ENCODE peak calls at places on chromosomes 1 and 21, in four cellular contexts. K is AG04450, W is body of pancreas, Z is HCT116. G is an unnamed sample.

GRCh38 chr21:44947930-44948331 is 8.1 kb downstream of the SLX9 start:
- DNase-seq in K (no peak), W (peak; percentile 37), Z (no peak), G (peak; percentile 8)

GRCh38 chr1:3028531-3029282 is 7.4 kb downstream of the ACTRT2 start:
- DNase-seq in K (no peak), W (no peak), Z (no peak), G (peak; percentile 76)

GRCh38 chr1:16145030-16145987 is 10.6 kb downstream of the EPHA2 start:
- DNase-seq in K (peak; percentile 66), W (peak; percentile 92), Z (peak; percentile 89), G (no peak)

GRCh38 chr21:30083120-30083945 is 83.3 kb downstream of the CLDN17 start:
- DNase-seq in K (no peak), W (no peak), Z (no peak), G (no peak)

GRCh38 chr1:25476186-25477097 is 45.7 kb downstream of the MACO1 start:
- DNase-seq in K (no peak), W (no peak), Z (no peak), G (peak; percentile 50)

GRCh38 chr1:112698366-112699310 is 8.3 kb downstream of the RHOC start:
- DNase-seq in K (no peak), W (peak; percentile 65), Z (no peak), G (no peak)

GRCh38 chr1:244273845-244274619 is 177.7 kb downstream of the ADSS2 start:
- DNase-seq in K (peak; percentile 99), W (peak; percentile 20), Z (peak; percentile 42), G (no peak)

GRCh38 chr1:165114022-165114888 is 242.3 kb downstream of the LMX1A start:
- DNase-seq in K (no peak), W (peak; percentile 49), Z (peak; percentile 44), G (peak; percentile 64)

GRCh38 chr1:78490861-78491310 is at the start of gene PTGFR:
- DNase-seq in K (no peak), W (peak; percentile 33), Z (no peak), G (no peak)

GRCh38 chr1:93171549-93172050 is 8.6 kb downstream of the TMED5 start:
- DNase-seq in K (no peak), W (no peak), Z (no peak), G (no peak)

GRCh38 chr1:95118019-95118499 is 904 bp downstream of the TLCD4 start:
- DNase-seq in K (no peak), W (no peak), Z (no peak), G (peak; percentile 38)

GRCh38 chr1:14049965-14050364 is 350.0 kb downstream of the PRDM2 start:
- DNase-seq in K (no peak), W (no peak), Z (no peak), G (no peak)

DNA sequence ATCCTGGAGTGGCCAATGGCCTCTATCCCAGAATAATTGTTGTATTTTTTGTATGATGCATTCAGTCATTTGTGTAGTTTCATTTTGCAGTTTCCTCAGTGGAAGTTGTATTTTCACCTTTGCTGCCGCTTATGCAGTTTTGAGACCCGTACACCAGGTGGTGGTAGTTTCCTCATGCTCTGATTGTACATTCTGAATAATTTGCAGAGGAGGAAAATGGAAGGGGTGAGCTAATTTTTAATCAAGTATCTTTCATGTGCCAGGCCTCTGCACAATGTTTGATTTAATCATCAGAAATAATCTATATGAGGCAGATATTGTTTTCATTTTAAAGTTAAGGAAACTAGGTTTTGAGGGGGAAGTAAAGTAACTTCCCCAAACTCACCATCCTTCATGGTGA is 29.5 kb downstream of the HLX start:
- DNase-seq in K (peak; percentile 7), W (peak; percentile 40), Z (peak; percentile 1), G (peak; percentile 44)
- TF ChIP-seq CTCF in K (peak; percentile 78), W (no peak), Z (peak; percentile 53), G (peak; percentile 64)

GRCh38 chr1:113931456-113931855 is 2.3 kb downstream of the HIPK1 start:
- DNase-seq in K (peak; percentile 49), W (no peak), Z (no peak), G (no peak)
- H3K4me3 ChIP-seq in K (peak overlapping the region; percentile 98), W (no peak overlapping the region), Z (no peak overlapping the region), G (no peak overlapping the region)

GRCh38 chr1:72186733-72187307 is 95.5 kb downstream of the NEGR1 start:
- DNase-seq in K (no peak), W (no peak), Z (no peak), G (no peak)
- TF ChIP-seq CTCF in K (peak; percentile 85), W (no peak), Z (peak; percentile 11), G (peak; percentile 33)

DNA sequence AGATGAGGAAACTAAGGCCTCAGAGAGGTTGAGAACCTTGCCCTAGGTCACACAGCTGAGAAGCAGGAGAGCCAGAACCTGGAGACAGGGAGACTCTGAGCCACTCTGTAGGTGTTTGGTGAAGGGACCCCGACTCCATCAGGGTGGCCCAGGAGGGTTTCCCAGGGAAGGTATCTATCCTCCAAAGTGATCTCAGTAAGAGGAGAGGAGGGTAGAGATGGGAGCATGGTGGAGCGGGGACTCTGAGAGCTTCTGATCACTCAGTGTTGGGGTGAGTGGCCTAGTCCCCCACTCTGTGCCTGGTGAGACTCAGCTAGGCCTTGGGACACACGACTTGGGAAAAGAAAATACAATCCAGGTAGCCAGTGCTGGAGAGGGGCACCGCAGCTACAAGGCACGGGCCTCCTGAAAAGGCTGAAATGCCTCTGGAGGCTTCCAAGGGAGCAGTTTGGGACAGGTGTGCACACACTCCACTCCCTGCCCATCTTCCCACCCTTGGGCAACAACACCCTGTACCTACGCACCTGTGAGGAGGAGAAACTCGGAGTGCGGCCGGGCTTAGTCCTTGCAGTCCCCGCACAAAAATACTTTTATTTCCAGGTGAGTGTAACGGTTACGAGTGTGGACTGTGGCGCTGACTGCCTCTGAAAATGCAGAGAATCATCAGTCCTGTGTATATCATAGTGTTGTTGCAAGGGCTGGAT is 80.8 kb downstream of the CAMK2N1 start:
- DNase-seq in K (no peak), W (no peak), Z (no peak), G (no peak)
- H3K4me3 ChIP-seq in K (no peak overlapping the region), W (no peak overlapping the region), Z (no peak overlapping the region), G (no peak overlapping the region)

DNA sequence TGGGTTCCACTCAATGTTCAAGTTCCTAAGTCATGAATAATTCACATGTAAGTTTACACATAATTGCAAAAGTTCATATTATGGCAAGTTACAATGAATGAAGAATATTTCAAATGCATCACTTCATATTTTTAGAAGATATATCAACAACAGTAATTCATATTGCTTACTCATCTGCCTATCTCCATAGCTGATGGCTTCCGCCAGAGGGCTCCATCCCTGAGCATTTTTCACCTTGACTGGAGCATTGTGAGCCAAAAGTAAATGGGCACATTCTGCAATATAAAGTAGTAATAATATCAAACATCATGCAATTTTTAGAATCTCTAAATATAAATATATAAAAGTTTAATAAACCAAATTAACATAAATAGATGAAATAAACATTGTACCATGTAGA is 29.8 kb downstream of the ANKRD13C start:
- DNase-seq in K (no peak), W (no peak), Z (no peak), G (no peak)
- TF ChIP-seq CTCF in K (no peak), W (no peak), Z (no peak), G (no peak)

GRCh38 chr1:172360960-172361359 is 59.5 kb upstream of the C1orf105 start:
- DNase-seq in K (no peak), W (no peak), Z (no peak), G (no peak)
- H3K4me3 ChIP-seq in K (no peak overlapping the region), W (no peak overlapping the region), Z (no peak overlapping the region), G (no peak overlapping the region)

GRCh38 chr1:154324669-154325582 is at the start of gene ATP8B2:
- DNase-seq in K (no peak), W (peak; percentile 73), Z (peak; percentile 59), G (peak; percentile 97)

GRCh38 chr1:154325583-154326545 is 539 bp downstream of the ATP8B2 start:
- DNase-seq in K (peak; percentile 73), W (peak; percentile 53), Z (peak; percentile 73), G (peak; percentile 96)

GRCh38 chr1:154328318-154329151 is 3.2 kb downstream of the ATP8B2 start:
- DNase-seq in K (no peak), W (peak; percentile 84), Z (no peak), G (peak; percentile 92)

GRCh38 chr1:154327466-154328317 is 2.4 kb downstream of the ATP8B2 start:
- DNase-seq in K (no peak), W (no peak), Z (no peak), G (no peak)

GRCh38 chr1:154326546-154327465 is 1.5 kb downstream of the ATP8B2 start:
- DNase-seq in K (no peak), W (no peak), Z (no peak), G (no peak)
- TF ChIP-seq CTCF in K (no peak), W (no peak), Z (peak; percentile 2), G (no peak)

GRCh38 chr1:1003618-1004419 is 3.9 kb upstream of the HES4 start:
- DNase-seq in K (no peak), W (no peak), Z (no peak), G (peak; percentile 57)
- H3K4me3 ChIP-seq in K (no peak overlapping the region), W (no peak overlapping the region), Z (no peak overlapping the region), G (no peak overlapping the region)

GRCh38 chr1:204692320-204692851 is 6.8 kb upstream of the LRRN2 start:
- DNase-seq in K (no peak), W (no peak), Z (no peak), G (no peak)
- TF ChIP-seq CTCF in K (no peak), W (no peak), Z (peak; percentile 54), G (peak; percentile 69)